ENCODE peak calls at places on chromosome 15, in five cellular contexts. N is thoracic aorta, V is gastrocnemius medialis, A is HCT116, T is neuronal stem cell. P is an unnamed sample.

GRCh38 chr15:50135123-50135541 is 16.1 kb upstream of the ATP8B4 start:
- DNase-seq in T (no peak), N (no peak), A (no peak), V (no peak), P (no peak)

GRCh38 chr15:80568298-80568697 is 126.8 kb upstream of the ABHD17C start:
- DNase-seq in V (no peak), A (no peak), N (no peak), T (no peak), P (no peak)

GRCh38 chr15:49832421-49832980 is 211.7 kb downstream of the DTWD1 start:
- DNase-seq in V (no peak), A (no peak), N (no peak), T (no peak), P (peak; percentile 18)

GRCh38 chr15:68524753-68525584 is 53.8 kb upstream of the CORO2B start:
- DNase-seq in V (no peak), N (no peak), A (no peak), T (no peak), P (no peak)

GRCh38 chr15:92809880-92810361 is 90.2 kb upstream of the CHD2 start:
- DNase-seq in T (no peak), A (no peak), N (no peak), V (no peak), P (peak; percentile 36)

GRCh38 chr15:67090297-67091072 is 25.1 kb downstream of the SMAD3 start:
- DNase-seq in A (no peak), T (no peak), N (no peak), V (no peak), P (no peak)

GRCh38 chr15:28192772-28193171 is 93.7 kb upstream of the OCA2 start:
- DNase-seq in N (no peak), A (no peak), T (no peak), V (no peak), P (no peak)

GRCh38 chr15:76340802-76341365 is 4.3 kb downstream of the ISL2 start:
- DNase-seq in T (no peak), N (no peak), A (no peak), V (no peak), P (no peak)

GRCh38 chr15:66830358-66830757 is 128.3 kb downstream of the SMAD6 start:
- DNase-seq in V (no peak), N (no peak), A (no peak), T (no peak), P (no peak)

GRCh38 chr15:71650603-71651002 is 159.8 kb upstream of the NR2E3 start:
- DNase-seq in T (no peak), A (no peak), V (no peak), N (no peak), P (no peak)

GRCh38 chr15:62164500-62165028 is 521 bp downstream of the C2CD4B start:
- DNase-seq in A (no peak), V (no peak), T (peak; percentile 37), N (no peak), P (no peak)

GRCh38 chr15:92929002-92929401 is 28.9 kb downstream of the CHD2 start:
- DNase-seq in N (no peak), A (no peak), V (no peak), T (no peak), P (no peak)

GRCh38 chr15:72585659-72586058 is 68.8 kb upstream of the GOLGA6B start:
- DNase-seq in T (no peak), N (no peak), V (no peak), A (no peak), P (no peak)

GRCh38 chr15:85091990-85092389 is 110.3 kb downstream of the PDE8A start:
- DNase-seq in A (no peak), V (no peak), T (no peak), N (no peak), P (no peak)

GRCh38 chr15:53830707-53831386 is 71.4 kb upstream of the WDR72 start:
- DNase-seq in A (no peak), T (no peak), V (no peak), N (no peak), P (no peak)

GRCh38 chr15:99635145-99635544 is 69.4 kb downstream of the MEF2A start:
- DNase-seq in V (no peak), T (no peak), N (no peak), A (no peak), P (no peak)

GRCh38 chr15:34754674-34755418 is at the start of gene GJD2:
- DNase-seq in V (no peak), A (no peak), N (no peak), T (peak; percentile 51), P (no peak)

GRCh38 chr15:44492672-44493071 is 44.3 kb upstream of the EIF3J start:
- DNase-seq in N (no peak), T (no peak), A (no peak), V (no peak), P (no peak)

GRCh38 chr15:80026754-80027153 is 32.7 kb upstream of the ZFAND6 start:
- DNase-seq in V (no peak), N (no peak), T (no peak), A (no peak), P (peak; percentile 5)

GRCh38 chr15:85451099-85451700 is 70.8 kb downstream of the AKAP13 start:
- DNase-seq in V (no peak), N (no peak), A (no peak), T (no peak), P (no peak)

GRCh38 chr15:31260646-31261265 is 65.9 kb upstream of the KLF13 start:
- DNase-seq in N (no peak), A (no peak), V (no peak), T (no peak), P (no peak)

GRCh38 chr15:69602921-69603320 is 150.3 kb downstream of the RPLP1 start:
- DNase-seq in V (no peak), N (no peak), T (no peak), A (no peak), P (no peak)

GRCh38 chr15:99155961-99156443 is 51.1 kb downstream of the SYNM start:
- DNase-seq in A (no peak), N (no peak), V (no peak), T (no peak), P (no peak)

GRCh38 chr15:63476229-63476632 is 28.2 kb upstream of the USP3 start:
- DNase-seq in N (no peak), A (peak; percentile 65), T (no peak), V (no peak), P (no peak)

GRCh38 chr15:77654975-77655374 is 22.3 kb upstream of the LINGO1 start:
- DNase-seq in A (peak; percentile 22), N (no peak), V (no peak), T (no peak), P (peak; percentile 81)

GRCh38 chr15:44545934-44546802 is 9.2 kb downstream of the EIF3J start:
- DNase-seq in T (no peak), N (no peak), V (peak; percentile 54), A (no peak), P (no peak)

GRCh38 chr15:101170568-101171350 is 81.1 kb downstream of the CHSY1 start:
- DNase-seq in N (peak; percentile 68), V (no peak), A (no peak), T (no peak), P (no peak)

DNA sequence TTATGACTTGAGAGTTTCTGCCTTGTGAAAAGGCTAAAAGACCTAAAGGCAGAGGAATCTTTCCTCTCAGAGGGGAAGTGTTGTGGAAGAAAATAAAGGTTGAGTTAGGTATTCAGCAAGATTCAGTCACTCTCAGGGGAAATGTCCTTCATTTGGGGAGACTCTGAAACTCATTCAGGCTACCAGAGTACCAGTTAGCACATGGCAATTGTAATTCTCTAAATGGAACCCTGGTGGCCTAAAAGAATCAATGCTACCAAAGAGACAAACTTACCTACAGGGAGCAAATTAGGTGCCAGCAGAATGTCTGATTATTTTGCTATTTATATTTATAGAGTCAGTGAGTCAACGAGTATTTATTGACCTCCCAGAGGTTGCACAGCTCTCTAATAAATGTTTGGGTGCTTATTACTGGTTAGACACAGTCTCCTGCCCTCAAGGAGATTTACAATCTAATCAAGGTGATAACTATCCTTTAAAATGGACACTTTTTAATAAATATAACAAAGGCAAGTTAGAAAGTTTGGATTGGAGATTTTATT is 33.9 kb upstream of the CDIN1 start:
- DNase-seq in T (no peak), A (no peak), V (no peak), N (no peak), P (no peak)
- H3K4me3 ChIP-seq in T (no peak overlapping the region), A (no peak overlapping the region), V (no peak overlapping the region), N (no peak overlapping the region), P (no peak overlapping the region)

GRCh38 chr15:43277231-43277823 is 10.6 kb upstream of the TGM5 start:
- DNase-seq in N (no peak), T (no peak), V (no peak), A (no peak), P (no peak)

GRCh38 chr15:43278869-43279268 is 12.1 kb upstream of the TGM5 start:
- DNase-seq in V (no peak), A (no peak), T (no peak), N (no peak), P (no peak)

GRCh38 chr15:43280996-43281395 is 14.3 kb upstream of the TGM5 start:
- DNase-seq in A (no peak), V (no peak), N (no peak), T (no peak), P (no peak)

GRCh38 chr15:43277901-43278300 is 11.2 kb upstream of the TGM5 start:
- DNase-seq in N (no peak), V (peak; percentile 60), A (no peak), T (no peak), P (no peak)

DNA sequence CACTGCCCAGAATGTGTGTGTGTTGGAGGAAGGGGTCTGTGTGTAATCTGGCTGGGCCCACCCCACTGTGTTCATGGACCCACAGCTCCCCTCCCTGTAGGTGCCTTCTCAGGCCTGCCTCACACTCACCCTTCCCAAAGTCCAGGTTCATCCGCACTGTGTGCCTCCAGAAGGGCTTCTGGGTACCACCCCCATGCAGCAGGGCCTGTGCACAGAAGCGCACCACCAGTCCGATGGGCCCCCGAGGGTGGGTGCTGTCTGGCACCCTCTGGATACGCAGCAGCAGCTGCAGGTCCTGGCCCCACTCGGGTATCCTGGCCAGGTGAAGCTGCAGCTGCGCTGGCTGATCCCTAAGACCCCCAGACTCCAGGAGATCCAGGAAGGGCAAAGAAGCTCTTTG is 12.8 kb upstream of the TGM5 start:
- DNase-seq in T (no peak), A (no peak), V (no peak), N (no peak), P (no peak)
- H3K27me3 ChIP-seq in T (no peaks in the 10 kb centered on the region), A (no peaks in the 10 kb centered on the region), V (no peaks in the 10 kb centered on the region), N (no peaks in the 10 kb centered on the region), P (no peaks in the 10 kb centered on the region)

GRCh38 chr15:74408815-74409214 is 24.9 kb downstream of the SEMA7A start:
- DNase-seq in T (no peak), V (no peak), A (no peak), N (no peak), P (no peak)

GRCh38 chr15:74405823-74406222 is 27.9 kb downstream of the SEMA7A start:
- DNase-seq in N (no peak), T (no peak), V (no peak), A (no peak), P (no peak)

GRCh38 chr15:74408385-74408784 is 25.4 kb downstream of the SEMA7A start:
- DNase-seq in N (no peak), V (no peak), T (no peak), A (no peak), P (no peak)

GRCh38 chr15:74406517-74406916 is 27.2 kb downstream of the SEMA7A start:
- DNase-seq in V (no peak), N (no peak), A (no peak), T (no peak), P (no peak)

GRCh38 chr15:74406992-74407705 is 26.6 kb downstream of the SEMA7A start:
- DNase-seq in V (no peak), N (no peak), A (no peak), T (peak; percentile 56), P (no peak)
- H3K4me1 ChIP-seq in V (no peaks in the 10 kb centered on the region), N (no peaks in the 10 kb centered on the region), A (peaks cover 55% of the 10 kb centered on the region), T (peaks cover 17% of the 10 kb centered on the region), P (no peaks in the 10 kb centered on the region)

GRCh38 chr15:40957041-40957555 is 3.8 kb downstream of the CHAC1 start:
- DNase-seq in A (no peak), V (no peak), T (no peak), N (no peak), P (no peak)
- H3K4me3 ChIP-seq in A (no peak overlapping the region), V (peak overlapping the region; percentile 85), T (no peak overlapping the region), N (peak overlapping the region; percentile 24), P (no peak overlapping the region)